ENCODE peak calls at places on chromosomes 12 and 14, in six cellular contexts. P, K, B, X, R and J are unnamed samples.

GRCh38 chr12:119374615-119375014 is 40.1 kb downstream of the CCDC60 start:
- DNase-seq in P (no peak), X (no peak), R (no peak), K (no peak), B (no peak), J (no peak)

GRCh38 chr12:2498961-2499500 is 295.7 kb upstream of the FKBP4 start:
- DNase-seq in X (no peak), R (peak), B (no peak), K (no peak), P (no peak), J (no peak)

GRCh38 chr12:64006211-64006610 is 161.7 kb downstream of the SRGAP1 start:
- DNase-seq in K (no peak), P (no peak), R (no peak), B (peak), X (no peak), J (no peak)

GRCh38 chr14:70808023-70808401 is 1.3 kb downstream of the MAP3K9 start:
- DNase-seq in P (no peak), B (no peak), R (peak), X (peak), K (peak), J (peak)

GRCh38 chr12:110704750-110705149 is 15.8 kb upstream of the HVCN1 start:
- DNase-seq in R (peak), X (peak), K (peak), B (peak), P (no peak), J (no peak)

GRCh38 chr14:32682219-32682618 is 256.5 kb upstream of the NPAS3 start:
- DNase-seq in K (no peak), R (no peak), P (no peak), X (no peak), B (no peak), J (no peak)

GRCh38 chr14:102775855-102776760 is 1.1 kb upstream of the TRAF3 start:
- DNase-seq in R (no peak), K (no peak), X (no peak), P (peak), B (peak), J (peak)

GRCh38 chr12:23895792-23896218 is 53.7 kb downstream of the SOX5 start:
- DNase-seq in P (no peak), X (no peak), R (no peak), B (no peak), K (no peak), J (no peak)

GRCh38 chr14:101624579-101624978 is 63.3 kb downstream of the DIO3 start:
- DNase-seq in R (no peak), K (no peak), P (no peak), B (no peak), X (no peak), J (no peak)
- H3K4me2 ChIP-seq in R (no peak), K (no peak), P (no peak), B (peak), X (no peak), J (peak)

DNA sequence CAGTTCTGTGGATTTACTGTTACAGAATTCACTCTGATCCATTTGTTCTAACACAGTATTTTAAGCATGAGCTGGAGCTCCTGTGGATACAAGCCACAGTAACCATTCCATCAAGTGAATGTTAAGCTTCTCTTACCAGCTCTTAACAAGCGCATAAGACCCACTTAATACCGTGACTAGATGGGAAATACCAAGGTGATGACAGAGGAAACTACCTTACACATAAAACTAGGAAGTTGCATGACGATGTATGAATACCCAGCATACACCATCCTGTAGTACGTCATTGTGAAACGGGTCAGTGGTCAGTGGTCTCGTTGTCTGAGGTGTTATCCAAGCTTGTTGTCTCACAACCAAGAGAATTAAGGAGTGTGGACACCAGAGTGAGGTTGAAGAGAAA is 2.0 kb upstream of the GALC start:
- DNase-seq in B (no peak), K (no peak), X (no peak), R (no peak), P (no peak), J (no peak)
- H3K4me2 ChIP-seq in B (no peak), K (no peak), X (no peak), R (no peak), P (no peak), J (no peak)

GRCh38 chr12:104568881-104569280 is 112.1 kb downstream of the CHST11 start:
- DNase-seq in P (no peak), R (no peak), K (no peak), B (no peak), X (no peak), J (no peak)
- H3K4me2 ChIP-seq in P (no peak), R (peak), K (peak), B (no peak), X (no peak), J (no peak)

DNA sequence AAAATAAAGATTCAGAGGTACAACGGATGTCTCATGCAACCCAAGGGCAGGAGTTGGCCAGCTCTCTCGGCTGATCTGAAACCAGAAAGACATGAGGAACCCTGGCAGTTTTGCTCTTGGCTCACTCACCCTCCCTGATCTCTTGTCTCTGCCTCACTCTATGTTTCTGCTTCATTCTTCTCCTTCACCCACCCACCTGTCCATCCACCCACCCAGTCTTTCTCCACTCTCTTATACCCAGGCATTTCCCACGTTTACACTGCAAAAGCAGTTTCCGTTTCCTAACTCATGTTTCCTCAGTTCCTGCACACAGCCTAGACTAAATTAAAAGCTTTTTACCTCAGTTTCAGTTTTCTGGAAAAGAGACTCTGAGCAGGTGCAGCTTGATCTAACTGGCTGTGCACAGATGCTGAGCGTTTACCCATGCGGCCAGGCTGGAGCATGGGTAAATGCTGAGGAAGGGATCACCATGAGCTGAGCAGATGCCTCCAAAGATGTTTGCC is 157.6 kb downstream of the PRKCH start:
- DNase-seq in K (peak), X (no peak), P (no peak), B (no peak), R (peak), J (no peak)
- H3K4me2 ChIP-seq in K (peak), X (peak), P (no peak), B (no peak), R (peak), J (peak)

GRCh38 chr12:48002179-48002601 is 2.1 kb downstream of the COL2A1 start:
- DNase-seq in R (no peak), X (peak), P (no peak), B (peak), K (no peak), J (no peak)

GRCh38 chr12:48001426-48002178 is 2.7 kb downstream of the COL2A1 start:
- DNase-seq in R (no peak), P (peak), X (peak), B (peak), K (no peak), J (peak)

GRCh38 chr12:47999816-48000215 is 4.5 kb downstream of the COL2A1 start:
- DNase-seq in X (no peak), B (no peak), K (no peak), P (no peak), R (no peak), J (no peak)

GRCh38 chr12:48002773-48003218 is 1.5 kb downstream of the COL2A1 start:
- DNase-seq in X (no peak), P (peak), B (peak), K (no peak), R (no peak), J (no peak)

DNA sequence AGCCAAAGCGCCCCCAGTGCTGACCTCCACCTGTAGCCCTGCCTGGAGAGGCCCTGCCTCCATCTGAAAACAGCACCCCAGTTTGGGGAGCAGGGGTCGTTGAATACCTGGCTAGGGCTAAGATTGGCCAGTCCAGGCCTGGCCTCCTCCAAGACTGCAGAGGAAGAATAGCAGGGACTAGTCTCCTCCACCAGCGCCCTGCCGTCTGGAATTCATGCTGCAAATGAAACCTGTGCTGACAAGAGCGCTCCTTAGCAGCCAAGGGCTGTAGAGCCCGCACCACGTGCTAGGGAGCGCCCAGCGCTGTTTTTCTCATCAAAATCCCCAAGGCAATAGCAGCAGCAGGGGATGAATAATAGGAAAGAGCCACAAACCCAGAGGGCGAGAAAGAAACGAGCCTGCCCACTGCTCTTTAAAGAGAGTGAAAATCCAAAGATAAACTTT is 3.4 kb downstream of the COL2A1 start:
- DNase-seq in P (peak), B (peak), R (no peak), X (peak), K (no peak), J (peak)
- H3K4me2 ChIP-seq in P (peak), B (peak), R (no peak), X (peak), K (peak), J (peak)